ENCODE peak calls at places on chromosomes 5 and 9, in six cellular contexts. One of them, this sample, is unnamed.

GRCh38 chr9:86945868-86946711 is 1.2 kb downstream of the GAS1 start:
- DNase-seq in SHP77: peak; percentile 59
- DNase-seq in Karpas-422: peak; percentile 65
- DNase-seq in HCT116: no peak
- DNase-seq in activated CD4-positive, CD25-positive, alpha-beta regulatory T cell: peak; percentile 8
- DNase-seq in adrenal gland: peak; percentile 70
- DNase-seq in this sample: peak; percentile 40

GRCh38 chr5:169024426-169024825 is 276.5 kb downstream of the SLIT3 start:
- DNase-seq in activated CD4-positive, CD25-positive, alpha-beta regulatory T cell: no peak
- DNase-seq in SHP77: no peak
- DNase-seq in Karpas-422: no peak
- DNase-seq in HCT116: no peak
- DNase-seq in adrenal gland: no peak
- DNase-seq in this sample: no peak

GRCh38 chr9:3992924-3993323 is 306.9 kb downstream of the GLIS3 start:
- DNase-seq in Karpas-422: no peak
- DNase-seq in activated CD4-positive, CD25-positive, alpha-beta regulatory T cell: no peak
- DNase-seq in SHP77: no peak
- DNase-seq in adrenal gland: no peak
- DNase-seq in HCT116: no peak
- DNase-seq in this sample: no peak

GRCh38 chr5:140038373-140038957 is 4.6 kb downstream of the NRG2 start:
- DNase-seq in activated CD4-positive, CD25-positive, alpha-beta regulatory T cell: no peak
- DNase-seq in adrenal gland: no peak
- DNase-seq in HCT116: no peak
- DNase-seq in SHP77: no peak
- DNase-seq in Karpas-422: no peak
- DNase-seq in this sample: no peak

GRCh38 chr9:137305060-137305787 is 3.2 kb upstream of the NRARP start:
- DNase-seq in adrenal gland: peak; percentile 49
- DNase-seq in SHP77: peak; percentile 81
- DNase-seq in Karpas-422: peak; percentile 82
- DNase-seq in activated CD4-positive, CD25-positive, alpha-beta regulatory T cell: no peak
- DNase-seq in HCT116: no peak
- DNase-seq in this sample: peak; percentile 23

GRCh38 chr5:169826618-169827017 is 153.7 kb downstream of the INSYN2B start:
- DNase-seq in adrenal gland: no peak
- DNase-seq in SHP77: no peak
- DNase-seq in HCT116: no peak
- DNase-seq in activated CD4-positive, CD25-positive, alpha-beta regulatory T cell: no peak
- DNase-seq in Karpas-422: peak; percentile 46
- DNase-seq in this sample: no peak

GRCh38 chr9:92176068-92176799 is 61.0 kb upstream of the SPTLC1 start:
- DNase-seq in HCT116: peak; percentile 12
- DNase-seq in adrenal gland: no peak
- DNase-seq in SHP77: peak; percentile 18
- DNase-seq in Karpas-422: peak; percentile 64
- DNase-seq in activated CD4-positive, CD25-positive, alpha-beta regulatory T cell: no peak
- DNase-seq in this sample: no peak

GRCh38 chr9:126532951-126533910 is 80.5 kb upstream of the LMX1B start:
- DNase-seq in adrenal gland: no peak
- DNase-seq in HCT116: no peak
- DNase-seq in SHP77: no peak
- DNase-seq in Karpas-422: peak; percentile 90
- DNase-seq in activated CD4-positive, CD25-positive, alpha-beta regulatory T cell: no peak
- DNase-seq in this sample: no peak

GRCh38 chr9:114033397-114034103 is 44.5 kb downstream of the AMBP start:
- DNase-seq in HCT116: no peak
- DNase-seq in adrenal gland: no peak
- DNase-seq in activated CD4-positive, CD25-positive, alpha-beta regulatory T cell: no peak
- DNase-seq in Karpas-422: peak; percentile 60
- DNase-seq in SHP77: no peak
- DNase-seq in this sample: no peak

GRCh38 chr9:136861874-136862457 is 4.1 kb downstream of the EDF1 start:
- DNase-seq in SHP77: no peak
- DNase-seq in Karpas-422: no peak
- DNase-seq in HCT116: no peak
- DNase-seq in adrenal gland: no peak
- DNase-seq in activated CD4-positive, CD25-positive, alpha-beta regulatory T cell: no peak
- DNase-seq in this sample: no peak

GRCh38 chr5:160339406-160340140 is 27.2 kb upstream of the CCNJL start:
- DNase-seq in activated CD4-positive, CD25-positive, alpha-beta regulatory T cell: no peak
- DNase-seq in adrenal gland: no peak
- DNase-seq in SHP77: no peak
- DNase-seq in Karpas-422: no peak
- DNase-seq in HCT116: no peak
- DNase-seq in this sample: no peak

GRCh38 chr5:12896086-12896485 is 991.8 kb upstream of the CTNND2 start:
- DNase-seq in HCT116: no peak
- DNase-seq in adrenal gland: no peak
- DNase-seq in Karpas-422: no peak
- DNase-seq in activated CD4-positive, CD25-positive, alpha-beta regulatory T cell: no peak
- DNase-seq in SHP77: no peak
- DNase-seq in this sample: no peak

GRCh38 chr5:163094492-163095180 is 342.8 kb upstream of the CCNG1 start:
- DNase-seq in adrenal gland: no peak
- DNase-seq in Karpas-422: no peak
- DNase-seq in activated CD4-positive, CD25-positive, alpha-beta regulatory T cell: no peak
- DNase-seq in SHP77: no peak
- DNase-seq in HCT116: no peak
- DNase-seq in this sample: no peak

GRCh38 chr5:116361171-116361967 is 213.3 kb downstream of the SEMA6A start:
- DNase-seq in activated CD4-positive, CD25-positive, alpha-beta regulatory T cell: no peak
- DNase-seq in Karpas-422: no peak
- DNase-seq in adrenal gland: peak; percentile 79
- DNase-seq in HCT116: no peak
- DNase-seq in SHP77: peak; percentile 27
- DNase-seq in this sample: no peak

GRCh38 chr5:117204404-117204803 is 629.8 kb upstream of the SEMA6A start:
- DNase-seq in SHP77: no peak
- DNase-seq in adrenal gland: no peak
- DNase-seq in Karpas-422: no peak
- DNase-seq in activated CD4-positive, CD25-positive, alpha-beta regulatory T cell: no peak
- DNase-seq in HCT116: no peak
- DNase-seq in this sample: no peak

GRCh38 chr5:129405222-129405621 is 54.9 kb upstream of the ADAMTS19 start:
- DNase-seq in SHP77: no peak
- DNase-seq in Karpas-422: no peak
- DNase-seq in adrenal gland: no peak
- DNase-seq in HCT116: no peak
- DNase-seq in activated CD4-positive, CD25-positive, alpha-beta regulatory T cell: no peak
- DNase-seq in this sample: no peak

GRCh38 chr9:12822111-12822510 is 47.3 kb downstream of the LURAP1L start:
- DNase-seq in adrenal gland: no peak
- DNase-seq in activated CD4-positive, CD25-positive, alpha-beta regulatory T cell: no peak
- DNase-seq in HCT116: no peak
- DNase-seq in Karpas-422: no peak
- DNase-seq in SHP77: no peak
- DNase-seq in this sample: no peak

GRCh38 chr5:127330116-127330515 is 39.5 kb downstream of the MEGF10 start:
- DNase-seq in HCT116: no peak
- DNase-seq in Karpas-422: no peak
- DNase-seq in SHP77: no peak
- DNase-seq in adrenal gland: no peak
- DNase-seq in activated CD4-positive, CD25-positive, alpha-beta regulatory T cell: no peak
- DNase-seq in this sample: no peak

GRCh38 chr9:33464045-33464636 is 9.6 kb downstream of the NOL6 start:
- DNase-seq in Karpas-422: no peak
- DNase-seq in HCT116: no peak
- DNase-seq in SHP77: no peak
- DNase-seq in activated CD4-positive, CD25-positive, alpha-beta regulatory T cell: no peak
- DNase-seq in adrenal gland: no peak
- DNase-seq in this sample: no peak

GRCh38 chr5:68817696-68818695 is 275.8 kb upstream of the SLC30A5 start:
- DNase-seq in adrenal gland: no peak
- DNase-seq in activated CD4-positive, CD25-positive, alpha-beta regulatory T cell: no peak
- DNase-seq in SHP77: no peak
- DNase-seq in HCT116: no peak
- DNase-seq in Karpas-422: no peak
- DNase-seq in this sample: no peak

GRCh38 chr5:14712666-14713065 is 48.1 kb downstream of the OTULIN start:
- DNase-seq in Karpas-422: no peak
- DNase-seq in activated CD4-positive, CD25-positive, alpha-beta regulatory T cell: no peak
- DNase-seq in HCT116: no peak
- DNase-seq in adrenal gland: no peak
- DNase-seq in SHP77: no peak
- DNase-seq in this sample: no peak

GRCh38 chr9:137972355-137972987 is 94.9 kb downstream of the CACNA1B start:
- DNase-seq in adrenal gland: peak; percentile 4
- DNase-seq in Karpas-422: no peak
- DNase-seq in HCT116: no peak
- DNase-seq in SHP77: no peak
- DNase-seq in activated CD4-positive, CD25-positive, alpha-beta regulatory T cell: no peak
- DNase-seq in this sample: no peak

GRCh38 chr5:113569396-113569795 is 55.9 kb downstream of the YTHDC2 start:
- DNase-seq in SHP77: no peak
- DNase-seq in Karpas-422: no peak
- DNase-seq in activated CD4-positive, CD25-positive, alpha-beta regulatory T cell: no peak
- DNase-seq in adrenal gland: no peak
- DNase-seq in HCT116: no peak
- DNase-seq in this sample: no peak

GRCh38 chr5:179953934-179954833 is 46.5 kb upstream of the TBC1D9B start:
- DNase-seq in activated CD4-positive, CD25-positive, alpha-beta regulatory T cell: no peak
- DNase-seq in HCT116: no peak
- DNase-seq in adrenal gland: no peak
- DNase-seq in Karpas-422: no peak
- DNase-seq in SHP77: no peak
- DNase-seq in this sample: no peak

GRCh38 chr5:120443607-120444006 is 20.5 kb upstream of the PRR16 start:
- DNase-seq in Karpas-422: no peak
- DNase-seq in activated CD4-positive, CD25-positive, alpha-beta regulatory T cell: no peak
- DNase-seq in adrenal gland: no peak
- DNase-seq in SHP77: no peak
- DNase-seq in HCT116: no peak
- DNase-seq in this sample: no peak

GRCh38 chr5:158514353-158514960 is 585.3 kb downstream of the EBF1 start:
- DNase-seq in HCT116: no peak
- DNase-seq in Karpas-422: no peak
- DNase-seq in activated CD4-positive, CD25-positive, alpha-beta regulatory T cell: no peak
- DNase-seq in adrenal gland: no peak
- DNase-seq in SHP77: no peak
- DNase-seq in this sample: no peak

GRCh38 chr5:147348046-147348445 is 113.2 kb downstream of the STK32A start:
- DNase-seq in SHP77: no peak
- DNase-seq in activated CD4-positive, CD25-positive, alpha-beta regulatory T cell: no peak
- DNase-seq in HCT116: no peak
- DNase-seq in Karpas-422: no peak
- DNase-seq in adrenal gland: no peak
- DNase-seq in this sample: no peak

GRCh38 chr9:135715056-135715595 is 13.1 kb downstream of the KCNT1 start:
- DNase-seq in adrenal gland: no peak
- DNase-seq in SHP77: no peak
- DNase-seq in activated CD4-positive, CD25-positive, alpha-beta regulatory T cell: no peak
- DNase-seq in HCT116: no peak
- DNase-seq in Karpas-422: no peak
- DNase-seq in this sample: no peak

GRCh38 chr5:135353952-135354721 is 44.9 kb downstream of the MACROH2A1 start:
- DNase-seq in SHP77: no peak
- DNase-seq in adrenal gland: no peak
- DNase-seq in activated CD4-positive, CD25-positive, alpha-beta regulatory T cell: no peak
- DNase-seq in HCT116: no peak
- DNase-seq in Karpas-422: no peak
- DNase-seq in this sample: no peak

GRCh38 chr5:14830210-14831005 is 41.2 kb downstream of the ANKH start:
- DNase-seq in HCT116: no peak
- DNase-seq in adrenal gland: no peak
- DNase-seq in activated CD4-positive, CD25-positive, alpha-beta regulatory T cell: no peak
- DNase-seq in SHP77: no peak
- DNase-seq in Karpas-422: no peak
- DNase-seq in this sample: no peak

GRCh38 chr5:153159611-153160010 is 330.9 kb upstream of the GRIA1 start:
- DNase-seq in Karpas-422: no peak
- DNase-seq in activated CD4-positive, CD25-positive, alpha-beta regulatory T cell: no peak
- DNase-seq in SHP77: no peak
- DNase-seq in HCT116: no peak
- DNase-seq in adrenal gland: no peak
- DNase-seq in this sample: no peak

GRCh38 chr5:157533011-157533481 is 42.5 kb downstream of the ADAM19 start:
- DNase-seq in SHP77: no peak
- DNase-seq in activated CD4-positive, CD25-positive, alpha-beta regulatory T cell: no peak
- DNase-seq in HCT116: no peak
- DNase-seq in adrenal gland: no peak
- DNase-seq in Karpas-422: no peak
- DNase-seq in this sample: no peak

GRCh38 chr5:88159591-88159990 is 109.1 kb downstream of the TMEM161B start:
- DNase-seq in activated CD4-positive, CD25-positive, alpha-beta regulatory T cell: no peak
- DNase-seq in Karpas-422: no peak
- DNase-seq in HCT116: no peak
- DNase-seq in SHP77: no peak
- DNase-seq in adrenal gland: no peak
- DNase-seq in this sample: no peak

GRCh38 chr9:16704489-16705111 is 165.9 kb downstream of the BNC2 start:
- DNase-seq in activated CD4-positive, CD25-positive, alpha-beta regulatory T cell: no peak
- DNase-seq in adrenal gland: peak; percentile 57
- DNase-seq in HCT116: no peak
- DNase-seq in SHP77: no peak
- DNase-seq in Karpas-422: no peak
- DNase-seq in this sample: no peak

This sample was measured in T-helper 22 cell.